ENCODE peak calls at places on chromosome 2, in six cellular contexts. Q, A, R, N, B and W are unnamed samples.

GRCh38 chr2:241091734-241092445 is 10.2 kb downstream of the MTERF4 start:
- DNase-seq in B (no peak), R (no peak), A (no peak), N (peak), Q (no peak), W (no peak)

GRCh38 chr2:4507706-4508105 is 804.3 kb downstream of the DCDC2C start:
- DNase-seq in Q (no peak), N (no peak), A (no peak), B (no peak), R (no peak), W (no peak)

GRCh38 chr2:68627615-68628014 is 15.8 kb upstream of the PROKR1 start:
- DNase-seq in A (no peak), B (no peak), Q (no peak), R (no peak), N (no peak), W (no peak)

GRCh38 chr2:200861617-200862016 is 2.8 kb downstream of the CLK1 start:
- DNase-seq in N (no peak), A (no peak), R (no peak), Q (no peak), B (no peak), W (no peak)

GRCh38 chr2:154455201-154455600 is 243.3 kb upstream of the KCNJ3 start:
- DNase-seq in B (peak), A (no peak), N (no peak), R (no peak), Q (no peak), W (no peak)

GRCh38 chr2:100285011-100285410 is 37.3 kb downstream of the LONRF2 start:
- DNase-seq in N (no peak), Q (no peak), R (no peak), B (no peak), A (no peak), W (no peak)

GRCh38 chr2:40032650-40033319 is 253.7 kb upstream of the THUMPD2 start:
- DNase-seq in Q (no peak), B (peak), N (no peak), R (no peak), A (no peak), W (no peak)

GRCh38 chr2:67994716-67995115 is 68.1 kb downstream of the C1D start:
- DNase-seq in A (no peak), Q (no peak), B (no peak), R (no peak), N (no peak), W (no peak)

GRCh38 chr2:10332402-10333246 is 29.9 kb downstream of the HPCAL1 start:
- DNase-seq in Q (no peak), R (no peak), B (no peak), N (no peak), A (no peak), W (no peak)

GRCh38 chr2:44275915-44276279 is 617 bp downstream of the SLC3A1 start:
- DNase-seq in B (peak), N (no peak), Q (no peak), R (no peak), A (no peak), W (no peak)

GRCh38 chr2:150710916-150711315 is 223.4 kb upstream of the RND3 start:
- DNase-seq in A (no peak), Q (no peak), N (no peak), B (no peak), R (no peak), W (no peak)

GRCh38 chr2:110677080-110677479 is 783 bp downstream of the BUB1 start:
- DNase-seq in A (no peak), B (no peak), N (no peak), Q (no peak), R (no peak), W (no peak)

GRCh38 chr2:121489284-121489683 is 41.4 kb upstream of the RNU4ATAC start:
- DNase-seq in A (no peak), N (no peak), R (no peak), B (no peak), Q (no peak), W (no peak)

GRCh38 chr2:73938761-73939352 is 12.2 kb downstream of the DGUOK start:
- DNase-seq in B (peak), Q (no peak), N (no peak), R (no peak), A (no peak), W (no peak)

GRCh38 chr2:207338220-207338607 is 172.5 kb upstream of the KLF7 start:
- DNase-seq in N (no peak), A (no peak), B (no peak), R (no peak), Q (no peak), W (no peak)

GRCh38 chr2:127047716-127048617 is 59.0 kb downstream of the BIN1 start:
- DNase-seq in N (peak), A (no peak), R (no peak), Q (peak), B (no peak), W (no peak)

GRCh38 chr2:127048618-127048935 is 58.4 kb downstream of the BIN1 start:
- DNase-seq in A (no peak), Q (peak), R (no peak), N (peak), B (no peak), W (no peak)

GRCh38 chr2:127050803-127051115 is 56.2 kb downstream of the BIN1 start:
- DNase-seq in R (no peak), N (peak), B (no peak), A (no peak), Q (no peak), W (no peak)

GRCh38 chr2:127049927-127050802 is 56.8 kb downstream of the BIN1 start:
- DNase-seq in N (peak), R (no peak), Q (peak), B (peak), A (no peak), W (no peak)

DNA sequence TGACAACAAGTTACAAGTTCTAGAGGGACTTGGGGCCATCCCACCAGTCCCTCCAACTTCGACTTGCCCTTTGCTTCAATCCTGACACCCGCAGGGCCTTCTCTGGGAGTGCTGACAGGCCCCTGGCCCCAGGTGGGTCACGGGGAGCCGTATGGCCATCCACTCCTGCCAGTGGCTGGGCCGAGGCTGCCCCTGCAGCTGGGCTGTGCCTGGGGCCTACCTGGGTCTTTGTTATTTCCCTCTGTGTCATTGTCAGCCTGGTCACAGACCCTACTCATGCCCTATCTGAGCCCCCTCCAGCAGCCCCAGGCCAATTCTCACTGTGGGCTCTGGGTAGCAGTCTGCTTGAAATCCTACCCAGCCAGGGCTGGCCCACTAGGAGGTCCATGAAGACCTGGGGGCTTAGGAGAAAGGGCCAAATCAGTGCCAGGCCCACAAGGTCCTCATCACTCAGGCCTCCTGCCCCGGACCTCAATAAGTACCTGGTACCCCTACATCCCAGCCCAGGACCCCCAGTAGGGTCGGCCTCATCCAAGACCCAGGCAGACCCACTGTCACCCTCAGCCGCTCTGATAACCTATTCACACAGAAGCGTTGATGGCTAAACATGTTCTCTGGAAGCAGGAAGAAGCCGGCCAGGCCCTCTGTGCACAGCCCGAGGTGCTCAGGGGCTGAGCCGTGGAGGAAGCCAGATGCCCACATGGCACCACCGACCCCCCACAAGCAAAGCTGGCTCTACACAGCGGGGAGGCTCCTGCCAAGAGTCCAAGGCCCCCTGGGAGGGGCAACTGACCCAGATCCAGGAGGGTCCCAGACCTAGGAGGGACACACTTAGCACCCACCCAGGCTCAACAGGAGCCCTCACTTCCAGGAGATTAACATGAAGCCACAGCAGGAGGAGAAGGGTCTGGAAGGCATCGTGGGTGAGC is 57.7 kb downstream of the BIN1 start:
- DNase-seq in R (no peak), N (no peak), Q (no peak), B (no peak), A (no peak), W (no peak)
- H3K27ac ChIP-seq in R (no peak), N (no peak), Q (no peak), B (no peak), A (no peak), W (peak)

DNA sequence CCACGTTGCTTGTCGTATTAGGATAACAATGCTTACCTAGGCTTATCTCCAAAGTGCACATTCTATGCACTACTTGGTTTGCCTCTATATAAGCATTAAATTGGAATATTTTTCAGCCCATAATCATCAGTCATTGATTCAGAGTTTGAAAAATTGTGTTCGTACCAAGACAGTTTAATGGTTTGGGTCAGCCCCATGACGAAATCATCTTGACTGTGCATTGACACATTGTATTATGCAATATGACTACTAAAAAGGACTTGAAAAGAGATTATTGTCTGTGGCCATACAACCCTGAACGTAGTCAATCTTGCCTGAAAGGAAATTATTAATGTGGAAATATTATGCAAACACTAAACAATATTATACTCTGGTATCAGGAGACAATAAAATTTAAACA is 141.3 kb downstream of the EML6 start:
- DNase-seq in B (no peak), N (no peak), R (no peak), Q (no peak), A (no peak), W (no peak)
- H3K27ac ChIP-seq in B (no peak), N (no peak), R (no peak), Q (no peak), A (no peak), W (no peak)

GRCh38 chr2:85445316-85446295 is 27.1 kb downstream of the SH2D6 start:
- DNase-seq in R (no peak), N (peak), A (no peak), B (peak), Q (peak), W (no peak)
- H3K27ac ChIP-seq in R (peak), N (peak), A (no peak), B (peak), Q (peak), W (peak)

GRCh38 chr2:165074323-165074722 is 119.0 kb upstream of the SLC38A11 start:
- DNase-seq in B (no peak), R (no peak), N (no peak), Q (no peak), A (no peak), W (no peak)
- H3K27ac ChIP-seq in B (no peak), R (no peak), N (no peak), Q (no peak), A (no peak), W (no peak)